ENCODE peak calls at places on chromosome 3, in nine cellular contexts. L, X, D, H, F, P, W, G and S are unnamed samples. For H3K4me1, the result is how much of the 10 kb centered on the place peaks cover.

GRCh38 chr3:20142517-20142916 is 43.5 kb downstream of the SGO1 start:
- DNase-seq in D (no peak), H (no peak), P (no peak), W (no peak), F (no peak), G (no peak), L (no peak), X (no peak), S (no peak)

GRCh38 chr3:161413127-161413854 is 42.0 kb upstream of the SPTSSB start:
- DNase-seq in X (no peak), D (peak), H (no peak), G (no peak), P (no peak), W (no peak), F (no peak), L (no peak), S (no peak)

GRCh38 chr3:5011555-5012256 is 32.5 kb downstream of the BHLHE40 start:
- DNase-seq in D (no peak), W (no peak), P (no peak), X (no peak), H (no peak), L (no peak), F (no peak), G (no peak), S (no peak)

GRCh38 chr3:125055913-125056705 is at the start of gene HEG1:
- DNase-seq in L (peak), X (peak), P (peak), G (peak), D (peak), F (peak), H (no peak), W (peak), S (peak)

GRCh38 chr3:129057249-129057648 is 3.3 kb upstream of the GP9 start:
- DNase-seq in P (no peak), G (no peak), X (no peak), D (no peak), L (no peak), H (no peak), W (no peak), F (no peak), S (no peak)

GRCh38 chr3:66642484-66642883 is 141.7 kb upstream of the LRIG1 start:
- DNase-seq in X (no peak), L (no peak), G (no peak), F (no peak), H (no peak), P (no peak), D (no peak), W (no peak), S (no peak)

GRCh38 chr3:180802837-180803236 is 109.6 kb upstream of the FXR1 start:
- DNase-seq in X (no peak), D (peak), P (no peak), L (peak), W (peak), H (peak), F (no peak), G (no peak), S (no peak)

GRCh38 chr3:124467980-124468902 is 262.0 kb upstream of the UMPS start:
- DNase-seq in H (peak), D (peak), P (no peak), W (peak), L (peak), X (no peak), G (no peak), F (peak), S (no peak)

GRCh38 chr3:59749291-59749690 is 699.5 kb upstream of the CFAP20DC start:
- DNase-seq in X (no peak), D (no peak), F (no peak), G (no peak), W (no peak), H (no peak), L (no peak), P (no peak), S (no peak)

GRCh38 chr3:183895296-183895695 is 10.6 kb upstream of the PARL start:
- DNase-seq in D (peak), H (peak), L (peak), G (peak), F (no peak), P (no peak), X (no peak), W (peak), S (no peak)

GRCh38 chr3:36259580-36259979 is 120.7 kb upstream of the STAC start:
- DNase-seq in G (no peak), D (no peak), H (no peak), F (no peak), X (no peak), W (no peak), L (no peak), P (no peak), S (no peak)

GRCh38 chr3:53254190-53254809 is 1.5 kb downstream of the TKT start:
- DNase-seq in H (no peak), F (no peak), X (no peak), P (no peak), G (no peak), L (no peak), W (no peak), D (no peak), S (no peak)

GRCh38 chr3:38578081-38578475 is 71.4 kb downstream of the SCN5A start:
- DNase-seq in G (no peak), P (peak), W (no peak), H (no peak), D (no peak), F (no peak), X (no peak), L (no peak), S (no peak)

GRCh38 chr3:46214751-46215352 is 6.7 kb upstream of the CCR1 start:
- DNase-seq in L (peak), G (no peak), F (no peak), H (no peak), X (no peak), D (peak), W (peak), P (no peak), S (no peak)

GRCh38 chr3:98763076-98763475 is at the start of gene ST3GAL6:
- DNase-seq in L (no peak), F (no peak), P (peak), H (no peak), X (no peak), G (no peak), W (no peak), D (no peak), S (peak)

GRCh38 chr3:37855363-37855970 is 6.2 kb upstream of the CTDSPL start:
- DNase-seq in W (peak), D (peak), P (peak), L (peak), G (peak), H (no peak), X (peak), F (peak), S (peak)

GRCh38 chr3:64684715-64685261 is 3.0 kb downstream of the ADAMTS9 start:
- DNase-seq in X (peak), H (no peak), P (peak), G (no peak), W (no peak), F (peak), D (no peak), L (peak), S (peak)

GRCh38 chr3:135895106-135895733 is 70.3 kb upstream of the PPP2R3A start:
- DNase-seq in L (peak), D (peak), F (peak), G (no peak), H (peak), W (peak), P (peak), X (peak), S (peak)

GRCh38 chr3:159787191-159787590 is 201.4 kb upstream of the IL12A start:
- DNase-seq in L (no peak), P (no peak), X (no peak), D (no peak), F (no peak), W (peak), G (no peak), H (peak), S (no peak)

GRCh38 chr3:39349080-39349479 is 19.6 kb downstream of the CCR8 start:
- DNase-seq in X (no peak), P (no peak), F (no peak), W (no peak), G (no peak), H (no peak), D (no peak), L (no peak), S (no peak)

GRCh38 chr3:11390411-11391171 is 118.4 kb downstream of the ATG7 start:
- DNase-seq in X (no peak), P (no peak), L (no peak), D (no peak), G (no peak), H (no peak), F (no peak), W (no peak), S (no peak)

GRCh38 chr3:12194209-12194608 is 35.5 kb upstream of the TIMP4 start:
- DNase-seq in X (no peak), W (peak), F (no peak), H (peak), G (no peak), D (no peak), P (no peak), L (peak), S (no peak)

GRCh38 chr3:19901337-19901736 is 32.7 kb downstream of the EFHB start:
- DNase-seq in X (no peak), W (peak), F (no peak), G (no peak), P (no peak), D (no peak), L (no peak), H (no peak), S (no peak)

GRCh38 chr3:153080778-153081240 is 81.2 kb upstream of the RAP2B start:
- DNase-seq in L (no peak), P (no peak), D (no peak), F (no peak), W (no peak), X (no peak), H (no peak), G (no peak), S (no peak)

GRCh38 chr3:67704322-67704721 is 49.9 kb upstream of the SUCLG2 start:
- DNase-seq in F (no peak), X (no peak), L (no peak), P (no peak), W (no peak), H (no peak), D (no peak), G (no peak), S (no peak)

GRCh38 chr3:73624363-73625123 is at the start of gene PDZRN3:
- DNase-seq in G (no peak), W (no peak), F (peak), P (peak), X (peak), D (no peak), H (no peak), L (peak), S (peak)

GRCh38 chr3:171129827-171130226 is 103.3 kb upstream of the SLC2A2 start:
- DNase-seq in F (no peak), W (no peak), G (no peak), P (no peak), X (no peak), L (no peak), H (no peak), D (no peak), S (no peak)

GRCh38 chr3:112134335-112135124 is 1.5 kb upstream of the GCSAM start:
- DNase-seq in P (no peak), X (no peak), F (no peak), W (no peak), L (no peak), G (peak), D (peak), H (no peak), S (no peak)

GRCh38 chr3:138401834-138402233 is 32.6 kb upstream of the ESYT3 start:
- DNase-seq in F (no peak), W (no peak), L (no peak), D (no peak), X (no peak), P (no peak), H (no peak), G (no peak), S (no peak)

GRCh38 chr3:186057594-186057993 is 51.3 kb downstream of the ETV5 start:
- DNase-seq in H (no peak), F (no peak), L (no peak), W (peak), P (no peak), X (no peak), D (no peak), G (no peak), S (no peak)

GRCh38 chr3:153958635-153959320 is 162.4 kb upstream of the ARHGEF26 start:
- DNase-seq in X (no peak), F (no peak), D (no peak), L (no peak), G (no peak), P (no peak), W (no peak), H (no peak), S (no peak)

GRCh38 chr3:184361932-184362667 is 590 bp downstream of the POLR2H start:
- DNase-seq in L (no peak), X (no peak), D (peak), G (peak), H (peak), P (peak), W (peak), F (peak), S (no peak)

DNA sequence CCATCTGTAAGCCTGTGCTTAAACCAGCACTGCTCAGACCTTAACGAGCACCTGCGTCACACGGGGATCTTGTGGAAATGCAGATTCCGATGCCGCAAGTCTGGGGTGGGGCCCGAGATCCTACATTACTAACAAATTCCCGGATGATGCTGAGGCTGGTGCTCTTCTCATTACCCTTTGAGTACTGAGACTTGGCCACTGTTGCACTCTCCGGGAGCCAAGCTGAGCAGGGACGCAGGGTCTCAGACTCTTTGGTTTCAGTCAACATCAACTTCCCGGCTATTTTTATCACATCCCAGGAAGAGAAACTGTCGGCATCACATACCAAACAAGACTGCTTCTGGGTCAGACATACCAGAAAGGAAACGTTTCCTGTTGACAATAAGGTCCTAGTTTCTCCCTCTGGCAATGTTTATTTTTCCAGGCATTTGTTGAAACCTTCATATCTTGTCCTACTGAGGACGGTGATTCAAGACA is 276.6 kb downstream of the SHQ1 start:
- DNase-seq in X (no peak), G (no peak), W (no peak), L (no peak), H (no peak), F (no peak), P (no peak), D (no peak), S (no peak)
- H3K4me3 ChIP-seq in X (no peak), G (no peak), W (no peak), L (no peak), H (no peak), F (no peak), P (no peak), D (no peak), S (no peak)

DNA sequence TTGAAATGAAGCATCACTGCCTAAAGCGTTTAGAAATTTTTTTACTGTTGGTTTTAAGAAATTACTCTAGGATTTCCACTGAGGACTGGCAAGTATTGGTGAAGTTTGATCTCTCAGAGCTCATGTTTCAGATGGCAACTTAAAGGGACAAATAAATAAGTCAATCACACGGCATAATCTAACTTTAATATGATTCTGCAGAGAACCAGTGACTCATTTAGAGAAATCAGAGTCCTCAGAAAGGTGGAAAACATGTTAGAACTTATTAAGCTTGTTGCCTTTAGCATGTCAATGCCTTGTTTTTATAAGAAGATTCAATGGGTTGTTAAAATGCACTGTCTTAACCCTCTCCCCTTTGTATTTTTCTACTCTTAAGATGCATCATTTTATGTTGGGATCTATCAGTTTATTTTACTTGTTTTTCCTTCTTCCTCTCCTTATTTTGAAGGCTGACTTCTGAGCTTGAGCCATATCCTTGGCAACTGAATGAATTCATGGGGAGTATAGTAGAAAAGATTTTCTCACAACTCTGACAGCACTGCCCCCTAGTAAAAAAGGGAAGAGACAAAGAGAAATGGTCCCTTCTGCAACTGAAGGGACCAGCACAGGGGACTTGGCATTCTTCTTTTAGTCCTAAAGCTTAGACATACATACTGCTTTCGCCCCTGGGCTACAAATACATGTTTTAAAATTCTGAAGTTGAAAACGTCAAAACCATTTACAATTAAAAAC is 431.2 kb downstream of the LPP start:
- DNase-seq in F (no peak), P (no peak), X (no peak), D (no peak), G (no peak), H (no peak), W (no peak), L (no peak), S (no peak)
- H3K4me1 ChIP-seq in F (under half), P (half or more), X (under half), D (under half), G (under half), H (under half), W (under half), L (under half), S (under half)

GRCh38 chr3:150623945-150624344 is 20.8 kb downstream of the SELENOT start:
- DNase-seq in W (no peak), G (no peak), L (no peak), X (no peak), H (no peak), F (no peak), D (no peak), P (no peak), S (no peak)

GRCh38 chr3:150626148-150626930 is 23.2 kb downstream of the SELENOT start:
- DNase-seq in H (no peak), F (no peak), G (no peak), D (no peak), W (no peak), P (no peak), L (no peak), X (no peak), S (no peak)

GRCh38 chr3:150631515-150632221 is 28.5 kb downstream of the SELENOT start:
- DNase-seq in P (no peak), G (no peak), W (no peak), D (no peak), F (no peak), H (no peak), X (no peak), L (no peak), S (no peak)

DNA sequence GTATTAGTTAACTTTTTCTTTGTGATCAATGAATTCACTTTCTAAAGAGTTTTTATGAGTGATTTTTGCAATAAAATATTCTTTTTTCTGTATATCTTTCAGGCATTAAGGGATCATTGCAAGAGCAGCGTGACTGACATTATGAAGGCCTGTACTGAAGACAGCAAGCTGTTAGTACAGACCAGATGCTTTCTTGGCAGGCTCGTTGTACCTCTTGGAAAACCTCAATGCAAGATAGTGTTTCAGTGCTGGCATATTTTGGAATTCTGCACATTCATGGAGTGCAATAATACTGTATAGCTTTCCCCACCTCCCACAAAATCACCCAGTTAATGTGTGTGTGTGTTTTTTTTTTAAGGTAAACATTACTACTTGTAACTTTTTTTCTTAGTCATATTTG is 24.4 kb downstream of the SELENOT start:
- DNase-seq in X (no peak), L (no peak), F (no peak), D (no peak), W (no peak), G (no peak), P (no peak), H (no peak), S (peak)
- H3K27ac ChIP-seq in X (no peak), L (no peak), F (no peak), D (no peak), W (no peak), G (no peak), P (no peak), H (no peak), S (peak)

DNA sequence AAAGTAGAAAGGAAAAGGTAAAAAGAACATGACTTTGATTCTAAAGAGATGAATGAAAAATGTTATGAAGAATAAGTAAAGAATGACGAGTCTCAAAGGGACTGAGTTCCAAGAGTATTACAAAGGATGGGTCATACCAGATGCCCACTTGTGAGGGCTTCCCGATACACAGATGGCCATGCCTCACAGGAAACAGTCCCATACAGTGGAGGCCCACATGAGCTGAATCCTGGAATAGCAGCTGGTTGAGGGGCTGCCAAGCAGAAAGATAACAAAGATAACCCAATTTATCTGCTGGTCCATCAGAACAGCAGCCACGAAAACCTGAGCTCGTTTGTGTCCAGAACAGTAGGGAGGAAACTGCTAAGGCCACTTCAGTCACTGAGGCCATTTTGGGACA is 3.7 kb downstream of the SSR3 start:
- DNase-seq in D (no peak), W (no peak), G (no peak), H (no peak), F (no peak), L (no peak), P (no peak), X (no peak), S (no peak)
- H3K4me3 ChIP-seq in D (peak), W (no peak), G (no peak), H (no peak), F (no peak), L (no peak), P (peak), X (no peak), S (no peak)

DNA sequence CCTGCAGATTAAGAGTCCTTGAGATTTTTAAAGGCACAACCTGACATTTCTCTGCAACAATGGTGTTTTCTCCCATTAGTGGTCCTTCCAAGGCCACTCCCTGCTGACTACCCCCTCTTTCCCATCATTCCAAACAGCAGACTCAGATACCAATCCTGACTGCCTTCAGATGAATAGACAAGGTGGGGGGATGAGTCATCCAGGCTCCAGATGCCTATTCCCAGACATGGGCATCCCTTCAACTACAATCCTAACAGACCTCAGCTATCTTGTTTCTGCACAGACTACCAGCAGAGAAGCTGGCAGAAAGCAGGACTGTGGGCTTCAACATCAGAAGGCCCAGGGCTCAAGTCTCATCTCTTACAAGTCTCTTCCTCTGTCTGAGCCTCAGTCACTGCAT is 2.2 kb downstream of the RBP1 start:
- DNase-seq in P (no peak), H (no peak), D (no peak), L (no peak), W (peak), X (no peak), G (no peak), F (no peak), S (no peak)
- H3K4me1 ChIP-seq in P (half or more), H (under half), D (under half), L (under half), W (under half), X (half or more), G (under half), F (under half), S (under half)

DNA sequence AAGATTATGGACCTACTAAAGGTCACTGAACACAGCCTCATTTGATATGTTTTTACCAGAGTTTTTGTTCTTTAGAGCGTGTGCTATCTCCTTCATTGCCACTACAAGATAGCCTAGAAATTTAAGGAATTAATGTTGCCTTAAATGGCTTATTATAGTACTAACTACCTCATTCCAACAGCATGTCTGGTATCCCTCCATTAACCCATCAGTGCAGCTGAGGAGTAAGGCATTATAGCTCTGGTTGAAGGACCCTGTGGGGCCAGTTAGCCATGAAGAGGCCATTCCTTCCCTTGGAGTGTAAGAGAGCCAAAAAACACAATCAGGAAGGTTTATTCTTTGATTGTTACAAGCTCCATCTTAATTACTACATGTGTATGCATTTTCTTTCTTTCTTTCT is 2.3 kb upstream of the FAM43A start:
- DNase-seq in W (no peak), F (no peak), H (no peak), G (no peak), X (no peak), D (no peak), L (no peak), P (no peak), S (no peak)
- H3K27ac ChIP-seq in W (no peak), F (no peak), H (peak), G (no peak), X (no peak), D (no peak), L (no peak), P (no peak), S (no peak)